ENCODE peak calls at places on chromosomes 1 and 21, in four cellular contexts. F, H, R and O are unnamed samples. For H3K4me1, the result is how much of the 10 kb centered on the place peaks cover.

GRCh38 chr1:51351907-51352306 is 21.5 kb upstream of the TTC39A start:
- DNase-seq in H (no peak), R (no peak), F (no peak), O (no peak)

GRCh38 chr1:196196486-196196885 is 411.8 kb downstream of the KCNT2 start:
- DNase-seq in F (no peak), R (no peak), H (no peak), O (no peak)

GRCh38 chr1:213530607-213531320 is 457.0 kb upstream of the PROX1 start:
- DNase-seq in R (no peak), F (no peak), H (no peak), O (no peak)

GRCh38 chr1:214280386-214281029 is 451 bp upstream of the SMYD2 start:
- DNase-seq in H (peak), R (no peak), F (peak), O (peak)

GRCh38 chr1:1768249-1768992 is 9.8 kb downstream of the NADK start:
- DNase-seq in R (no peak), F (no peak), H (no peak), O (no peak)

GRCh38 chr1:20496241-20496661 is 10.2 kb upstream of the CAMK2N1 start:
- DNase-seq in R (peak), F (no peak), H (no peak), O (no peak)

GRCh38 chr1:50929376-50929958 is 30.6 kb downstream of the FAF1 start:
- DNase-seq in R (peak), H (peak), F (no peak), O (no peak)

GRCh38 chr1:232575524-232576040 is 54.4 kb downstream of the SIPA1L2 start:
- DNase-seq in R (no peak), F (no peak), H (no peak), O (no peak)

GRCh38 chr1:53340660-53341520 is 13.0 kb upstream of the LRP8 start:
- DNase-seq in F (no peak), R (no peak), H (no peak), O (no peak)

GRCh38 chr1:96580920-96581319 is 140.7 kb upstream of the PTBP2 start:
- DNase-seq in F (no peak), H (no peak), R (no peak), O (no peak)

GRCh38 chr21:35850029-35850428 is 210.3 kb downstream of the SETD4 start:
- DNase-seq in F (no peak), R (no peak), H (no peak), O (no peak)

GRCh38 chr1:203769505-203770343 is 4.7 kb downstream of the LAX1 start:
- DNase-seq in R (no peak), F (peak), H (no peak), O (no peak)

GRCh38 chr1:84851839-84852238 is 41.2 kb downstream of the LPAR3 start:
- DNase-seq in H (no peak), F (no peak), R (no peak), O (no peak)

GRCh38 chr1:39268112-39268581 is 63.7 kb downstream of the MACF1 start:
- DNase-seq in F (peak), H (no peak), R (no peak), O (no peak)

GRCh38 chr1:46248122-46248920 is 758 bp downstream of the RAD54L start:
- DNase-seq in R (peak), H (peak), F (peak), O (peak)

GRCh38 chr1:18920931-18921330 is 18.6 kb upstream of the ALDH4A1 start:
- DNase-seq in H (no peak), R (no peak), F (no peak), O (no peak)

GRCh38 chr1:18923721-18924610 is 21.6 kb upstream of the ALDH4A1 start:
- DNase-seq in R (no peak), H (no peak), F (no peak), O (no peak)

GRCh38 chr1:18922848-18923475 is 20.6 kb upstream of the ALDH4A1 start:
- DNase-seq in F (no peak), R (no peak), H (no peak), O (no peak)

GRCh38 chr1:18921506-18922251 is 19.3 kb upstream of the ALDH4A1 start:
- DNase-seq in H (no peak), R (no peak), F (no peak), O (no peak)

GRCh38 chr1:18922319-18922726 is 20.0 kb upstream of the ALDH4A1 start:
- DNase-seq in H (no peak), F (peak), R (no peak), O (no peak)
- TF ChIP-seq CTCF in H (no peak), F (no peak), R (no peak), O (no peak)

GRCh38 chr1:153518562-153518961 is 17.2 kb downstream of the S100A6 start:
- DNase-seq in F (no peak), H (peak), R (no peak), O (no peak)
- H3K4me1 ChIP-seq in F (under half), H (under half), R (under half), O (under half)

GRCh38 chr1:23895993-23896392 is 17.2 kb downstream of the CNR2 start:
- DNase-seq in F (no peak), H (no peak), R (no peak), O (no peak)
- TF ChIP-seq CTCF in F (no peak), H (no peak), R (no peak), O (no peak)

GRCh38 chr1:66931548-66932124 is 6.8 kb downstream of the MIER1 start:
- DNase-seq in H (peak), F (no peak), R (no peak), O (no peak)

GRCh38 chr1:66930823-66931174 is 6.0 kb downstream of the MIER1 start:
- DNase-seq in H (no peak), R (no peak), F (no peak), O (no peak)

GRCh38 chr1:66929999-66930822 is 5.4 kb downstream of the MIER1 start:
- DNase-seq in F (peak), R (peak), H (peak), O (peak)

GRCh38 chr1:66929289-66929688 is 4.5 kb downstream of the MIER1 start:
- DNase-seq in R (no peak), F (no peak), H (peak), O (no peak)

DNA sequence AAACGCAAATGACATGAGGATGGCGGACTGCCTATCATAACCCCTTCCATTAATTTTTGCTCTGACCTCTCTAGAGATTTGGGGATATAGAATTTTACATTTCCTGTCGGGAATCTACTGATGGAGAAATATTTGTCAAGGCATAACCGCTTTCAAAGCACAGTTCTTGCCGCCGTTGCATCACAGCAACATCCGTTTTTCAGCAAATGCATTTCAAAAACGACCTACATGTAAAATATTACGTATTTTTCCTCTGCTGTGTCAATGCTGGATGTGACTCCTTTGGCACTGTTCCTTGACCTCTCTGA is 4.9 kb downstream of the MIER1 start:
- DNase-seq in F (no peak), R (no peak), H (no peak), O (no peak)
- H3K4me1 ChIP-seq in F (under half), R (under half), H (half or more), O (under half)

DNA sequence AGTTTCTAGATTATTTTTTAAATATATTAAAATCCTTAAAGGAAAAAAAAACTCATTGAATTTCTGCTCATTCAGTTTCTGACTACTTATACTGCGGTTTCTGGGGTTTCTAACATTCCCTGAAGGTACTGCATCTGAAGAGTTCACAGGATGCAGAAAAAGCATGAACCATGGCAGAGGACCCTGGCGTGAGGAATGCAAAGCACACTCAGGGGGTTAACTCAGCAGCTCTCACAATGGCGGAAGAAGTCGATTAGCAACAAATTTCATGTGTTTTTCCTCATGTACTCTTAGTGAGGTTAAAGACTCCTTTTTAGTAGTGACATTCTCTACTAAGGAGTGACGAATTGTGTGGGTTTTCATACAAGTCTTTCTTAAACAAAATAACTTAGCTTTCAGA is 975.6 kb downstream of the NCAM2 start:
- DNase-seq in H (no peak), F (no peak), R (no peak), O (no peak)
- TF ChIP-seq CTCF in H (no peak), F (no peak), R (no peak), O (no peak)

DNA sequence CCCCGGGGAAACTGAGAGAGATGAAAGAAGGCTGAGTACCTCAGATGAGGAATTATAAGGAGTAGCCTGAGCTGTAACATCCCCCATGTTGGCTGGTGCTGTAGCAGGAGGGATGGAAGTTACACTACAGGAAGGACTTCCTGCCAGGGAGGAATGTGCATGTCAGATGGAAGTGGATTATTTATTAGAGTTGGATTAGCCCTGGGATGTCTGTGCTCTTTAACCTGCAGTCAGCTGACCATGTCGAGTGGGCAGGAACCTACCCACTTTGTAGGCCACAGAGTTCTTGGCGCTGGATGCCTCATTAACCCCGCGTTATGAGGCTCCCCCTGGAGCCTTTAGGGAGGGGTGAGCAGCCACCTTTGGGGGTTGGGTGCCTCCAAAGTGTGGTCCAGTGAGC is 757 bp upstream of the SEMA4A start:
- DNase-seq in H (no peak), F (no peak), R (no peak), O (no peak)
- H3K4me1 ChIP-seq in H (half or more), F (under half), R (under half), O (under half)

GRCh38 chr1:235599536-235599935 is 50.0 kb downstream of the GNG4 start:
- DNase-seq in H (no peak), F (no peak), R (no peak), O (no peak)

GRCh38 chr1:235601087-235601486 is 48.5 kb downstream of the GNG4 start:
- DNase-seq in R (no peak), F (no peak), H (peak), O (no peak)

GRCh38 chr1:235595079-235595478 is 54.5 kb downstream of the GNG4 start:
- DNase-seq in R (no peak), F (no peak), H (no peak), O (no peak)

GRCh38 chr1:235597867-235598553 is 51.6 kb downstream of the GNG4 start:
- DNase-seq in H (no peak), F (no peak), R (peak), O (no peak)
- TF ChIP-seq CTCF in H (peak), F (peak), R (peak), O (no peak)